ENCODE peak calls at places on chromosomes 7 and 10, in four cellular contexts. B, R, I and E are unnamed samples.

GRCh38 chr7:97269741-97270140 is 152.2 kb downstream of the SDHAF3 start:
- DNase-seq in R (no peak), B (no peak), I (peak), E (peak)

GRCh38 chr7:140304071-140304799 is 94.1 kb downstream of the SLC37A3 start:
- DNase-seq in B (no peak), R (no peak), I (peak), E (no peak)

GRCh38 chr10:120971671-120972070 is 120.5 kb downstream of the WDR11 start:
- DNase-seq in I (no peak), R (no peak), B (no peak), E (no peak)

GRCh38 chr10:33506391-33506790 is 171.9 kb upstream of the NRP1 start:
- DNase-seq in I (no peak), B (no peak), R (no peak), E (no peak)

GRCh38 chr10:9038146-9038714 is 983.7 kb downstream of the GATA3 start:
- DNase-seq in B (no peak), R (no peak), I (no peak), E (no peak)

GRCh38 chr10:117334075-117334474 is 41.2 kb downstream of the PDZD8 start:
- DNase-seq in I (peak), B (no peak), R (no peak), E (no peak)

GRCh38 chr10:13659887-13660544 is 73.3 kb downstream of the PRPF18 start:
- DNase-seq in R (peak), I (peak), B (peak), E (no peak)

GRCh38 chr7:31044531-31044930 is 7.6 kb upstream of the ADCYAP1R1 start:
- DNase-seq in B (no peak), I (no peak), R (no peak), E (no peak)

GRCh38 chr10:126147866-126148578 is 240.3 kb downstream of the ADAM12 start:
- DNase-seq in R (no peak), I (peak), B (peak), E (peak)

GRCh38 chr7:24831240-24831639 is 74.0 kb upstream of the GSDME start:
- DNase-seq in R (no peak), B (peak), I (peak), E (no peak)

GRCh38 chr10:34464000-34464399 is 351.1 kb downstream of the PARD3 start:
- DNase-seq in R (no peak), I (no peak), B (no peak), E (no peak)

GRCh38 chr7:157022681-157023588 is 12.5 kb upstream of the MNX1 start:
- DNase-seq in B (no peak), R (no peak), I (no peak), E (no peak)

GRCh38 chr7:20191044-20191867 is 25.9 kb downstream of the MACC1 start:
- DNase-seq in B (no peak), R (no peak), I (no peak), E (no peak)

GRCh38 chr10:100562806-100563293 is 27.1 kb downstream of the HIF1AN start:
- DNase-seq in I (peak), B (peak), R (peak), E (no peak)

GRCh38 chr7:151754142-151754590 is 122.7 kb downstream of the PRKAG2 start:
- DNase-seq in I (peak), R (peak), B (peak), E (peak)

GRCh38 chr7:107029764-107030286 is 14.7 kb upstream of the PRKAR2B start:
- DNase-seq in B (no peak), R (no peak), I (no peak), E (no peak)

GRCh38 chr7:77674878-77675277 is 21.4 kb upstream of the RSBN1L start:
- DNase-seq in R (no peak), B (no peak), I (no peak), E (no peak)

GRCh38 chr10:132788180-132788830 is 2.4 kb upstream of the NKX6-2 start:
- DNase-seq in I (peak), B (peak), R (peak), E (no peak)

GRCh38 chr10:44878704-44879530 is 32.2 kb upstream of the TMEM72 start:
- DNase-seq in I (peak), R (peak), B (peak), E (peak)

GRCh38 chr7:98617051-98617959 is at the start of gene NPTX2:
- DNase-seq in B (peak), I (no peak), R (peak), E (no peak)

GRCh38 chr7:918118-918425 is 36.4 kb downstream of the ADAP1 start:
- DNase-seq in I (no peak), B (no peak), R (no peak), E (no peak)

GRCh38 chr7:155058861-155059355 is 11.2 kb upstream of the HTR5A start:
- DNase-seq in B (no peak), R (no peak), I (no peak), E (no peak)

GRCh38 chr7:73974101-73974947 is 53.6 kb upstream of the ELN start:
- DNase-seq in R (peak), I (no peak), B (no peak), E (no peak)

GRCh38 chr10:8050561-8051108 is 3.9 kb upstream of the GATA3 start:
- DNase-seq in I (peak), R (peak), B (no peak), E (no peak)

GRCh38 chr10:43192824-43193223 is 54.6 kb downstream of the CSGALNACT2 start:
- DNase-seq in R (peak), I (no peak), B (no peak), E (no peak)